ENCODE peak calls at places on chromosomes 7 and 10, in eight cellular contexts. J, V, L, F, I, W, O and D are unnamed samples.

GRCh38 chr7:96135241-96135640 is 186.7 kb downstream of the SLC25A13 start:
- DNase-seq in V (no peak), I (no peak), L (no peak), W (no peak), F (no peak), J (no peak), O (no peak), D (no peak)

GRCh38 chr10:129605266-129605985 is 138.4 kb downstream of the MGMT start:
- DNase-seq in O (no peak), I (peak; percentile 5), L (no peak), W (no peak), J (no peak), V (no peak), F (no peak), D (no peak)

GRCh38 chr7:39746162-39746782 is 122.9 kb downstream of the RALA start:
- DNase-seq in I (peak; percentile 83), L (peak; percentile 38), J (peak; percentile 54), V (peak; percentile 74), O (peak; percentile 74), W (peak; percentile 76), F (peak; percentile 85), D (peak; percentile 76)

GRCh38 chr10:132555648-132556575 is 18.3 kb downstream of the INPP5A start:
- DNase-seq in I (no peak), W (no peak), V (no peak), L (no peak), J (no peak), F (peak; percentile 50), O (no peak), D (no peak)

GRCh38 chr10:110358869-110359629 is 54.3 kb upstream of the SMNDC1 start:
- DNase-seq in W (peak; percentile 19), J (no peak), F (no peak), V (no peak), O (peak; percentile 37), I (no peak), L (no peak), D (no peak)

GRCh38 chr7:99791021-99791420 is 7.0 kb upstream of the CYP3A4 start:
- DNase-seq in W (no peak), O (no peak), J (peak; percentile 12), I (peak; percentile 17), L (no peak), F (no peak), V (no peak), D (no peak)

GRCh38 chr10:103695584-103696005 is 159.8 kb downstream of the SH3PXD2A start:
- DNase-seq in L (no peak), W (peak; percentile 89), J (no peak), I (no peak), V (no peak), O (no peak), F (peak; percentile 79), D (no peak)

GRCh38 chr10:132020456-132020855 is 38.7 kb upstream of the BNIP3 start:
- DNase-seq in I (no peak), O (no peak), F (peak; percentile 45), W (no peak), L (no peak), V (no peak), J (no peak), D (no peak)

GRCh38 chr7:140604760-140605159 is 35.9 kb downstream of the DENND2A start:
- DNase-seq in J (peak; percentile 27), I (peak; percentile 92), W (no peak), L (no peak), V (no peak), F (no peak), O (peak; percentile 52), D (no peak)

GRCh38 chr10:70337201-70337651 is 45.2 kb downstream of the LRRC20 start:
- DNase-seq in J (no peak), W (no peak), V (no peak), O (no peak), F (peak; percentile 36), I (peak; percentile 34), L (no peak), D (no peak)

DNA sequence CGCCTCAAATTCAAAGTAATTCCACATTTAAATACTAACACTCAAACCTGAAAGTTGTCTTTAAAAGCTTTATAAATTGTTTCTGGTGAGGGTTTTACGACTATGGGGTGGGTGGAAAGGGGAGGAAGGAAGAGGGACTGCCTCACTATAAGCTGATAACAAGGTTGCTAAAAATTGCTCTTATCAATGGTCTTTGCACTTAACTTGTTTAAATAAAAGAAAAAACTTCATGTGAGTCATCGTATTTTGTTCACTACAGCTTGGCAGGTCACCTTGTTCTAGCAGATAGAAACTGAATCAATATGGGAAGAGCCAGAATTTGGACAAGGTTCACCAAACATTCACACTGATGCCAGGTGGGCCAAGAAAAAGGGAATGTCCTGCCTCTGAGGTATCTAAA is 129.2 kb downstream of the TES start:
- DNase-seq in V (no peak), F (no peak), I (peak; percentile 45), O (no peak), J (peak; percentile 33), L (no peak), W (no peak), D (no peak)
- TF ChIP-seq POLR2A in V (no peak), F (no peak), I (no peak), O (no peak), J (no peak), L (no peak), W (no peak), D (no peak)

DNA sequence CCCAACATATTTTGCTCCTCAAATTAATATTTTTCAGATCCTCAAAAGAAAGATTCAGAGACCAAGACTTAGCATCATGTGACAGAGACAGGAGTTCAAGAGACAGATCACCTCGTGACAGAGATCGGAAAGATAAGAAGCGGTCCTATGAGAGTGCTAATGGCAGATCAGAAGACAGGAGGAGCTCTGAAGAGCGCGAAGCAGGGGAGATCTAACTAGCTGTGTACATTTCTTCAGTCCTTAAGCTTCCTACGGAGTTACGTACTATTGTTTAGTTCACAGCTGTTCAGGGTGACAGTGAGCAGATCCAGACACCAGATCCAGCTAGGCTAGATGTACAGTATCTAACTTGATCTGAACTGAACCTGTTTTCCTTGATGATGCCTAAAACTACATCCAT is 61.3 kb downstream of the KLRG2 start:
- DNase-seq in F (peak; percentile 74), I (no peak), O (no peak), L (no peak), W (no peak), V (no peak), J (no peak), D (no peak)
- TF ChIP-seq POLR2A in F (no peak), I (no peak), O (no peak), L (no peak), W (no peak), V (no peak), J (no peak), D (no peak)

GRCh38 chr10:65570143-65571010 is 1355.5 kb upstream of the LRRTM3 start:
- DNase-seq in F (no peak), J (peak; percentile 67), L (no peak), W (peak; percentile 87), O (peak; percentile 72), V (peak; percentile 50), I (peak; percentile 16), D (peak; percentile 19)
- TF ChIP-seq POLR2A in F (no peak), J (peak; percentile 83), L (no peak), W (peak; percentile 85), O (peak; percentile 60), V (no peak), I (no peak), D (no peak)

DNA sequence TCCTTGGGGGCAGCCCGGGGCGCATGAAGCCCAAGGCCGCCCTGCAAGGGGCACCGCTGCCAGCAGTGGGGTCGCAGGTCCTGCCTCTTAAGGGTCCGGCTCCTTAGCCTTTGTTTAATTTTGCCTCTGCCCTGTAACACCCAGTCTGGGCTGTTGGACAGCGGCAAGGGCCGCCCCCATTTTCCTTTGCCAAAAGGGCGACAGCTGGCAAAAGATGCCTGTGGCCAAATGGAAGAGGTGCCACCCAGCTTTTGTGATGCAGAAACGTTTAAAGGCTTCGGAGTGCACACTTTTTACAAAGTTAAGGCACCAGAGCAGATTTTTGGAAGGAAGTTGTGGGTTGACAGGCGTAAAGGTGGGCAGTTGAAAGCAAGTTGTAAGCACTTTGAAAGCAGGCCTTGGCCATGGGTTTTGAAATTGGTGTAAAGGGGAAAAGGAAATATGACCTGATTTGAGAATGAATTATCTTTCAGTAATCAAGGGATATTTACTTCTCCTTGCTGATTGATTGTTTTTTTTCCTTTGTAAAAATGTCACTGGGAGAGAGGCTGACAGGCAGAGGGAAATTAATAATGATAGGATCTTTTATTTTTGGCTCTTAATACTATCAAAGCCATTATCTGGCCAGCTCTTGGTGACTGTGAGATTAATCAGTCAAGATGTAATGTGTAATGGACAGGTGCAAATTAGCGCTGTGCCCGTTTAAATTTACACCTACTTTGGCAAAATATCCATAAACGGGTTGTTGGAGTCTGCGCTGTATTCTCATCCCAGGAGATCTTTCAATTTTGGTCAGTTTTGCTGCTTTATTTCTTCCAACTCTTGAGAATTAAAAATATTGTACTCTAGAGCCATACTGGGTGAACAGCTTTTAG is 1.2 kb downstream of the CASD1 start:
- DNase-seq in W (peak; percentile 70), F (no peak), L (no peak), O (peak; percentile 54), V (peak; percentile 64), J (peak; percentile 31), I (peak; percentile 2), D (peak; percentile 54)
- TF ChIP-seq POLR2A in W (no peak), F (no peak), L (no peak), O (no peak), V (no peak), J (no peak), I (no peak), D (no peak)